ENCODE peak calls at places on chromosome 19, in five cellular contexts. B is omental fat pad; V is AG09319; F is stimulated activated CD4-positive, alpha-beta T cell treated with anti-CD3 and anti-CD28 coated beads, Interleukin-2, amount 100 ng/mL, for 48 hours; W is HEK293T. D is an unnamed sample.

GRCh38 chr19:6041991-6042421 is 64.1 kb upstream of the RANBP3 start:
- DNase-seq in B (no peak), V (no peak), F (no peak), W (no peak), D (no peak)

GRCh38 chr19:4707322-4707721 is 16.3 kb downstream of the DPP9 start:
- DNase-seq in B (no peak), V (no peak), F (no peak), W (no peak), D (no peak)

GRCh38 chr19:12800873-12801465 is 631 bp downstream of the PRDX2 start:
- DNase-seq in B (no peak), V (no peak), F (no peak), W (no peak), D (no peak)

GRCh38 chr19:3407556-3408516 is 41.5 kb downstream of the NFIC start:
- DNase-seq in B (no peak), V (no peak), F (no peak), W (no peak), D (no peak)

GRCh38 chr19:34306213-34306661 is 51.9 kb downstream of the GARRE1 start:
- DNase-seq in B (no peak), V (no peak), F (no peak), W (no peak), D (no peak)

GRCh38 chr19:5693195-5694166 is 3.4 kb downstream of the RPL36 start:
- DNase-seq in B (no peak), V (no peak), F (no peak), W (no peak), D (no peak)

GRCh38 chr19:44993526-44993925 is 7.7 kb upstream of the RELB start:
- DNase-seq in B (no peak), V (no peak), F (no peak), W (no peak), D (no peak)

GRCh38 chr19:2270572-2271515 is 11.1 kb downstream of the PEAK3 start:
- DNase-seq in B (peak), V (peak), F (peak), W (no peak), D (peak)

GRCh38 chr19:32642771-32643170 is 32.2 kb downstream of the ANKRD27 start:
- DNase-seq in B (no peak), V (no peak), F (peak), W (no peak), D (no peak)

D was measured in tibial nerve.